ENCODE peak calls at places on chromosomes 12 and 14, in six cellular contexts. One of them, this sample, is unnamed. For H3K36me3, the result is how much of the 10 kb centered on the place peaks cover.

GRCh38 chr12:25775968-25776367 is 182.5 kb upstream of the RASSF8 start:
- DNase-seq in GM23338: no peak
- DNase-seq in Panc1: no peak
- DNase-seq in left lung: no peak
- DNase-seq in psoas muscle: no peak
- DNase-seq in body of pancreas: no peak
- DNase-seq in this sample: no peak

GRCh38 chr12:93497456-93497855 is 30.1 kb downstream of the MRPL42 start:
- DNase-seq in body of pancreas: no peak
- DNase-seq in psoas muscle: no peak
- DNase-seq in Panc1: no peak
- DNase-seq in left lung: no peak
- DNase-seq in GM23338: no peak
- DNase-seq in this sample: no peak

GRCh38 chr14:105092912-105093425 is 27.7 kb upstream of the GPR132 start:
- DNase-seq in body of pancreas: peak
- DNase-seq in left lung: peak
- DNase-seq in psoas muscle: peak
- DNase-seq in GM23338: no peak
- DNase-seq in Panc1: no peak
- DNase-seq in this sample: no peak

GRCh38 chr14:60974070-60974469 is 6.8 kb downstream of the TRMT5 start:
- DNase-seq in Panc1: no peak
- DNase-seq in left lung: no peak
- DNase-seq in psoas muscle: no peak
- DNase-seq in GM23338: no peak
- DNase-seq in body of pancreas: no peak
- DNase-seq in this sample: no peak

GRCh38 chr14:89125216-89125615 is 291.8 kb downstream of the FOXN3 start:
- DNase-seq in left lung: no peak
- DNase-seq in Panc1: no peak
- DNase-seq in body of pancreas: no peak
- DNase-seq in GM23338: no peak
- DNase-seq in psoas muscle: no peak
- DNase-seq in this sample: no peak

GRCh38 chr14:104694991-104695659 is 5.7 kb downstream of the INF2 start:
- DNase-seq in body of pancreas: no peak
- DNase-seq in left lung: no peak
- DNase-seq in psoas muscle: no peak
- DNase-seq in Panc1: no peak
- DNase-seq in GM23338: no peak
- DNase-seq in this sample: no peak

GRCh38 chr12:6462234-6462995 is 8.1 kb downstream of the VAMP1 start:
- DNase-seq in left lung: no peak
- DNase-seq in Panc1: no peak
- DNase-seq in body of pancreas: no peak
- DNase-seq in GM23338: no peak
- DNase-seq in psoas muscle: no peak
- DNase-seq in this sample: no peak

GRCh38 chr12:72273851-72274284 is 1.7 kb downstream of the TRHDE start:
- DNase-seq in GM23338: peak
- DNase-seq in body of pancreas: peak
- DNase-seq in Panc1: no peak
- DNase-seq in psoas muscle: no peak
- DNase-seq in left lung: peak
- DNase-seq in this sample: no peak

GRCh38 chr12:29242921-29243431 is 93.9 kb downstream of the FAR2 start:
- DNase-seq in body of pancreas: no peak
- DNase-seq in GM23338: no peak
- DNase-seq in psoas muscle: no peak
- DNase-seq in Panc1: no peak
- DNase-seq in left lung: no peak
- DNase-seq in this sample: no peak

GRCh38 chr14:30573203-30573814 is 14.4 kb downstream of the G2E3 start:
- DNase-seq in psoas muscle: no peak
- DNase-seq in Panc1: no peak
- DNase-seq in body of pancreas: no peak
- DNase-seq in GM23338: no peak
- DNase-seq in left lung: no peak
- DNase-seq in this sample: no peak

GRCh38 chr12:111569363-111570089 is 29.6 kb downstream of the ATXN2 start:
- DNase-seq in body of pancreas: no peak
- DNase-seq in left lung: no peak
- DNase-seq in psoas muscle: no peak
- DNase-seq in Panc1: no peak
- DNase-seq in GM23338: no peak
- DNase-seq in this sample: no peak

GRCh38 chr14:100540141-100540925 is 46.9 kb downstream of the BEGAIN start:
- DNase-seq in Panc1: no peak
- DNase-seq in body of pancreas: peak
- DNase-seq in left lung: peak
- DNase-seq in GM23338: peak
- DNase-seq in psoas muscle: peak
- DNase-seq in this sample: peak

GRCh38 chr14:97180304-97181200 is 383.4 kb downstream of the VRK1 start:
- DNase-seq in Panc1: peak
- DNase-seq in body of pancreas: no peak
- DNase-seq in psoas muscle: no peak
- DNase-seq in GM23338: no peak
- DNase-seq in left lung: no peak
- DNase-seq in this sample: no peak

GRCh38 chr14:103141117-103141796 is 18.0 kb downstream of the TNFAIP2 start:
- DNase-seq in Panc1: peak
- DNase-seq in GM23338: peak
- DNase-seq in left lung: peak
- DNase-seq in body of pancreas: peak
- DNase-seq in psoas muscle: no peak
- DNase-seq in this sample: no peak

GRCh38 chr12:50482566-50482965 is 22.2 kb upstream of the DIP2B start:
- DNase-seq in body of pancreas: no peak
- DNase-seq in psoas muscle: no peak
- DNase-seq in GM23338: no peak
- DNase-seq in Panc1: no peak
- DNase-seq in left lung: no peak
- DNase-seq in this sample: no peak

GRCh38 chr12:69352904-69353303 is 4.7 kb downstream of the LYZ start:
- DNase-seq in GM23338: no peak
- DNase-seq in left lung: no peak
- DNase-seq in body of pancreas: no peak
- DNase-seq in psoas muscle: no peak
- DNase-seq in Panc1: no peak
- DNase-seq in this sample: no peak

GRCh38 chr14:34718750-34719304 is 4.4 kb upstream of the CFL2 start:
- DNase-seq in body of pancreas: no peak
- DNase-seq in Panc1: no peak
- DNase-seq in left lung: no peak
- DNase-seq in psoas muscle: no peak
- DNase-seq in GM23338: no peak
- DNase-seq in this sample: no peak

GRCh38 chr12:98274430-98275130 is 240.8 kb upstream of the TMPO start:
- DNase-seq in GM23338: no peak
- DNase-seq in body of pancreas: no peak
- DNase-seq in psoas muscle: no peak
- DNase-seq in Panc1: no peak
- DNase-seq in left lung: no peak
- DNase-seq in this sample: no peak

GRCh38 chr12:76033116-76034001 is 1.8 kb upstream of the PHLDA1 start:
- DNase-seq in Panc1: no peak
- DNase-seq in left lung: no peak
- DNase-seq in psoas muscle: no peak
- DNase-seq in GM23338: peak
- DNase-seq in body of pancreas: no peak
- DNase-seq in this sample: no peak

GRCh38 chr12:32870716-32871115 is 25.9 kb downstream of the PKP2 start:
- DNase-seq in left lung: no peak
- DNase-seq in GM23338: no peak
- DNase-seq in body of pancreas: no peak
- DNase-seq in Panc1: no peak
- DNase-seq in psoas muscle: no peak
- DNase-seq in this sample: no peak

GRCh38 chr12:4434299-4434698 is 11.3 kb downstream of the FGF6 start:
- DNase-seq in left lung: no peak
- DNase-seq in body of pancreas: no peak
- DNase-seq in GM23338: no peak
- DNase-seq in psoas muscle: no peak
- DNase-seq in Panc1: no peak
- DNase-seq in this sample: no peak

GRCh38 chr12:104864668-104865067 is 93.4 kb downstream of the SLC41A2 start:
- DNase-seq in psoas muscle: no peak
- DNase-seq in body of pancreas: no peak
- DNase-seq in Panc1: no peak
- DNase-seq in GM23338: no peak
- DNase-seq in left lung: no peak
- DNase-seq in this sample: no peak

GRCh38 chr12:122990561-122990960 is 10.1 kb downstream of the ARL6IP4 start:
- DNase-seq in left lung: no peak
- DNase-seq in Panc1: no peak
- DNase-seq in psoas muscle: no peak
- DNase-seq in GM23338: no peak
- DNase-seq in body of pancreas: no peak
- DNase-seq in this sample: no peak

GRCh38 chr14:100898935-100899840 is 4.3 kb downstream of the RTL1 start:
- DNase-seq in Panc1: no peak
- DNase-seq in GM23338: no peak
- DNase-seq in body of pancreas: peak
- DNase-seq in left lung: peak
- DNase-seq in psoas muscle: no peak
- DNase-seq in this sample: no peak

GRCh38 chr14:83568141-83568540 is 1961.8 kb upstream of the FLRT2 start:
- DNase-seq in GM23338: no peak
- DNase-seq in Panc1: no peak
- DNase-seq in psoas muscle: no peak
- DNase-seq in left lung: no peak
- DNase-seq in body of pancreas: no peak
- DNase-seq in this sample: no peak

GRCh38 chr12:31117203-31118011 is 43.7 kb downstream of the DDX11 start:
- DNase-seq in left lung: peak
- DNase-seq in body of pancreas: no peak
- DNase-seq in GM23338: peak
- DNase-seq in Panc1: peak
- DNase-seq in psoas muscle: peak
- DNase-seq in this sample: peak

GRCh38 chr14:60628892-60629291 is 20.4 kb downstream of the SIX1 start:
- DNase-seq in GM23338: no peak
- DNase-seq in left lung: no peak
- DNase-seq in Panc1: no peak
- DNase-seq in psoas muscle: no peak
- DNase-seq in body of pancreas: no peak
- DNase-seq in this sample: no peak

DNA sequence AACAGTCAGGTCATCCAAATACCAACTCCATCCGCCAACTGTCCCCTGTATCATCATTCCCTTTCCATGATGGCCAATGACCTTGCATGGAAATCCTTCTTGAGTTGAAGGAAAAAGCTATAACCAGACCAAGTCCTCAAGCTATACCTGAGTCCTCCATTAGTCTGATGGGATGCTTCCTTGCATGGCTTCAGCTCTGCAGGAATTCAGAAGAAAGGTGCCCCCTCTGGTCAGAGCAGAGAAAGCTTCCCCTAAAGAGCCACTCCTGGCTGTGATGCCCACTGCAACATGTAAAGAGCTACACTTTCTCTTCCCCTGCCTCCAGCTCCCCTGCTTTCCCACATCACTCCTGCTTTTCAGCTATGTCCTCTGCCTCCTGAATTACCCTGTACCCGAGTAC is 43.1 kb upstream of the FKBP4 start:
- DNase-seq in GM23338: peak
- DNase-seq in psoas muscle: no peak
- DNase-seq in body of pancreas: no peak
- DNase-seq in Panc1: no peak
- DNase-seq in left lung: no peak
- DNase-seq in this sample: no peak
- TF ChIP-seq CTCF in GM23338: peak
- TF ChIP-seq CTCF in psoas muscle: no peak
- TF ChIP-seq CTCF in body of pancreas: no peak
- TF ChIP-seq CTCF in Panc1: peak
- TF ChIP-seq CTCF in left lung: no peak
- TF ChIP-seq CTCF in this sample: no peak

GRCh38 chr12:40158592-40159111 is 52.8 kb upstream of the SLC2A13 start:
- DNase-seq in body of pancreas: no peak
- DNase-seq in Panc1: no peak
- DNase-seq in psoas muscle: no peak
- DNase-seq in left lung: no peak
- DNase-seq in GM23338: no peak
- DNase-seq in this sample: no peak

GRCh38 chr12:40156031-40156764 is 50.3 kb upstream of the SLC2A13 start:
- DNase-seq in psoas muscle: no peak
- DNase-seq in GM23338: no peak
- DNase-seq in Panc1: no peak
- DNase-seq in body of pancreas: no peak
- DNase-seq in left lung: no peak
- DNase-seq in this sample: no peak

GRCh38 chr12:40157307-40157706 is 51.4 kb upstream of the SLC2A13 start:
- DNase-seq in Panc1: no peak
- DNase-seq in psoas muscle: no peak
- DNase-seq in left lung: no peak
- DNase-seq in body of pancreas: no peak
- DNase-seq in GM23338: no peak
- DNase-seq in this sample: no peak

GRCh38 chr12:40152783-40153383 is 47.0 kb upstream of the SLC2A13 start:
- DNase-seq in body of pancreas: peak
- DNase-seq in GM23338: peak
- DNase-seq in psoas muscle: no peak
- DNase-seq in Panc1: peak
- DNase-seq in left lung: no peak
- DNase-seq in this sample: no peak

GRCh38 chr12:40154381-40154780 is 48.5 kb upstream of the SLC2A13 start:
- DNase-seq in Panc1: no peak
- DNase-seq in left lung: no peak
- DNase-seq in body of pancreas: no peak
- DNase-seq in psoas muscle: no peak
- DNase-seq in GM23338: no peak
- DNase-seq in this sample: no peak
- H3K36me3 ChIP-seq in Panc1: under half
- H3K36me3 ChIP-seq in left lung: under half
- H3K36me3 ChIP-seq in body of pancreas: under half
- H3K36me3 ChIP-seq in psoas muscle: under half
- H3K36me3 ChIP-seq in GM23338: under half
- H3K36me3 ChIP-seq in this sample: under half

DNA sequence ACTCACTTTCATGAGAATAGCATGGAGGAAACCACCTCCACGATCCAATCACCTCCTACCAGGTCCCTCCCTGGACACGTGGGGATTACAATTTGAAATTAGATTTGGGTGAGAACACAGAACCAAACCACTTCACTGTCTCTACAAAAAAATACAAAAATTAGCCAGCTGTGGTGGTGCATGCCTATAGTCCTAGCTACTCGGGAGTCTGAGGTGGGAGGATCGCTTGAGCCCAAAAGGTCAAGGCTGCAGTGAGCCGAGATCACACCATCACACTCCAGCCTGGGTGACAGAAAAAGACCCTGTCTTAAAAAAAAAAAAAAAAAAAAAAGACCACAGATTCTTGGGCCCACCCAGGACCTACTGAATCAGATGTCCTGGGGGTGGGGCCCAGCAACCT is 28.3 kb downstream of the BRI3BP start:
- DNase-seq in GM23338: no peak
- DNase-seq in Panc1: no peak
- DNase-seq in body of pancreas: no peak
- DNase-seq in left lung: no peak
- DNase-seq in psoas muscle: no peak
- DNase-seq in this sample: peak
- TF ChIP-seq CTCF in GM23338: no peak
- TF ChIP-seq CTCF in Panc1: no peak
- TF ChIP-seq CTCF in body of pancreas: no peak
- TF ChIP-seq CTCF in left lung: no peak
- TF ChIP-seq CTCF in psoas muscle: no peak
- TF ChIP-seq CTCF in this sample: no peak

GRCh38 chr12:120693848-120694247 is 6.9 kb downstream of the MLEC start:
- DNase-seq in left lung: no peak
- DNase-seq in GM23338: peak
- DNase-seq in body of pancreas: no peak
- DNase-seq in Panc1: no peak
- DNase-seq in psoas muscle: no peak
- DNase-seq in this sample: no peak
- H3K36me3 ChIP-seq in left lung: under half
- H3K36me3 ChIP-seq in GM23338: under half
- H3K36me3 ChIP-seq in body of pancreas: under half
- H3K36me3 ChIP-seq in Panc1: under half
- H3K36me3 ChIP-seq in psoas muscle: half or more
- H3K36me3 ChIP-seq in this sample: under half

This sample was measured in tibial artery.